ENCODE peak calls at places on chromosomes 3 and 15, in seven cellular contexts. T, V, L, D, W, Z and G are unnamed samples.
A peak's percentile ranks its signal among the peaks of the same experiment; 100 is the strongest.

GRCh38 chr15:69853572-69853971 is 244.1 kb downstream of the TLE3 start:
- DNase-seq in T (no peak), V (no peak), L (peak; percentile 81), D (no peak), W (peak; percentile 56), Z (no peak), G (peak; percentile 24)

GRCh38 chr15:40003491-40003916 is 35.5 kb downstream of the SRP14 start:
- DNase-seq in T (no peak), V (no peak), L (no peak), D (no peak), W (no peak), Z (no peak), G (no peak)

GRCh38 chr15:98725874-98726273 is 77.5 kb downstream of the IGF1R start:
- DNase-seq in T (no peak), V (no peak), L (no peak), D (no peak), W (no peak), Z (no peak), G (no peak)

GRCh38 chr15:25670025-25670554 is 193.0 kb downstream of the ATP10A start:
- DNase-seq in T (peak; percentile 69), V (peak; percentile 81), L (peak; percentile 83), D (peak; percentile 90), W (peak; percentile 7), Z (peak; percentile 89), G (peak; percentile 64)

GRCh38 chr3:29333520-29333919 is 52.6 kb downstream of the RBMS3 start:
- DNase-seq in T (no peak), V (no peak), L (no peak), D (no peak), W (no peak), Z (no peak), G (no peak)

GRCh38 chr3:18249126-18249525 is 176.0 kb downstream of the SATB1 start:
- DNase-seq in T (no peak), V (no peak), L (no peak), D (no peak), W (no peak), Z (no peak), G (no peak)

GRCh38 chr3:21517184-21517583 is 233.8 kb downstream of the ZNF385D start:
- DNase-seq in T (no peak), V (no peak), L (no peak), D (no peak), W (no peak), Z (no peak), G (no peak)

GRCh38 chr3:125072310-125072709 is 16.5 kb upstream of the HEG1 start:
- DNase-seq in T (no peak), V (no peak), L (no peak), D (no peak), W (no peak), Z (no peak), G (no peak)

GRCh38 chr15:52463638-52464037 is 65.0 kb downstream of the MYO5A start:
- DNase-seq in T (no peak), V (no peak), L (no peak), D (no peak), W (peak; percentile 31), Z (no peak), G (no peak)

GRCh38 chr3:30620402-30621360 is 14.3 kb downstream of the TGFBR2 start:
- DNase-seq in T (no peak), V (no peak), L (no peak), D (no peak), W (no peak), Z (no peak), G (no peak)
- H3K4me1 ChIP-seq in T (peaks cover 100% of the 10 kb centered on the region), V (peaks cover 100% of the 10 kb centered on the region), L (peaks cover 8% of the 10 kb centered on the region), D (no peaks in the 10 kb centered on the region), W (peaks cover 88% of the 10 kb centered on the region), Z (peaks cover 80% of the 10 kb centered on the region), G (peaks cover 8% of the 10 kb centered on the region)

GRCh38 chr3:127134887-127135240 is 58.1 kb upstream of the PRR23E start:
- DNase-seq in T (no peak), V (no peak), L (no peak), D (no peak), W (no peak), Z (no peak), G (no peak)
- H3K4me3 ChIP-seq in T (peak overlapping the region; percentile 53), V (no peak overlapping the region), L (no peak overlapping the region), D (peak overlapping the region; percentile 46), W (no peak overlapping the region), Z (no peak overlapping the region), G (peak overlapping the region; percentile 6)

DNA sequence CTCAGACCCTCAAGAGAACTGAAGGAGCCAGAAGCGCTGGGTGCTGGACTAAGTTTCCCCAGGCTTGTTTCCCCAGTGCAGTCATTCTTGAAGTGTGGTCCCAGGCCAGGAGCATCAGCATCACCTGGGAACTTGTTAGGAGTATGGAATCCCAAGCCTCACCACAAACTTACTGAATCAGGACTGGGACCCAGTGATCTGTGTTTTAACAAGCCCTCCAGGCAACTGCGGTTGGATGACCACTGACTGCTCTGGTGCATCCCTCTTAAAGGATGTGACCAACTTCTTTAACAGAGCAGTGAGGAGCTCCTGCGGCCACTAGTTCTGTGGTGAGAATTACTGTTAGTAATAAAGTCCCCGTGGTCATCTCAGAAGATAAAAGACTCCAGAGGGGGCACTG is 62.4 kb upstream of the DAZL start:
- DNase-seq in T (no peak), V (no peak), L (no peak), D (no peak), W (no peak), Z (no peak), G (no peak)
- H3K4me1 ChIP-seq in T (peaks cover 4% of the 10 kb centered on the region), V (peaks cover 4% of the 10 kb centered on the region), L (peaks cover 10% of the 10 kb centered on the region), D (no peaks in the 10 kb centered on the region), W (peaks cover 5% of the 10 kb centered on the region), Z (no peaks in the 10 kb centered on the region), G (no peaks in the 10 kb centered on the region)

DNA sequence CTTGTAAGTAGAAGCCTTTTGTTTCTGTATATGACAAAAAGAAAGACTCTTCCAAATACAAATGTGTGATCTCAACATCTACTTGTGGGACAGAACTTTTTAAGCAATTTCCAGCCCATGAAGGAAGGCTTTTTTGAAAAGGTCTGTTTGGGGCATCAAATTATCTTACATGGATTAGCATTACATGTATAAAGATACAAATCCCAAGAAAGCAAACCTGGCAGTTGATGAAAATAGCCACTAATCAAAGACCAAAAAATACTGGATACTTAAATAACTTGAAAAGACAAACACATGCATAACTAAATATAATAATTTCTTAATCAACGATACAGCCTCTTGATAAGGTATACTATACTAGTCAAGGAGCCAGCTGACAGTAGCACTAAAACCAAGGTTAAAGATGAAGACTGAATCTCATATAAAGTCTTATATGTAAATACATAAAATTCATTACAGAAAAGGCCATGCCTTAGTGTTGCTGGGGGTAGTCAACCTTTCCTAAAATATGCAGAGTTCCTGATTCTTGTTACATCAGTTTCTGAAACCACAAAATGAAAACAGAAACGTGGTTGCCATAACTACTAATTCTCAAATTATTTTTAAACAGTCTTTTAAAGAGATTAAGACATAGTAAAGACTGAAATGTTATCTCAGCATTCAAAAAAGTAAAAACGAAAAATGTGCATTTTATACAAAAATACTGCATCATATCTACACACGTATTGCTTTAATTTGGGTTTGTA is 2.0 kb downstream of the ANKRD28 start:
- DNase-seq in T (no peak), V (no peak), L (no peak), D (no peak), W (no peak), Z (no peak), G (peak; percentile 83)
- H3K4me3 ChIP-seq in T (peak overlapping the region; percentile 55), V (no peak overlapping the region), L (peak overlapping the region; percentile 19), D (peak overlapping the region; percentile 47), W (peak overlapping the region; percentile 45), Z (peak overlapping the region; percentile 32), G (no peak overlapping the region)